ENCODE peak calls at places on chromosomes 1 and 21, in six cellular contexts. N, H, T, U, X and V are unnamed samples.

GRCh38 chr1:7420706-7421105 is 350.4 kb upstream of the VAMP3 start:
- DNase-seq in T (no peak), N (no peak), H (peak; percentile 4), U (no peak), X (no peak), V (no peak)

GRCh38 chr1:157136133-157136532 is 2.1 kb downstream of the ETV3 start:
- DNase-seq in U (no peak), X (peak; percentile 53), N (no peak), H (no peak), T (no peak), V (no peak)

GRCh38 chr21:19565587-19565986 is 1162.0 kb upstream of the TMPRSS15 start:
- DNase-seq in H (no peak), U (no peak), X (no peak), T (no peak), N (no peak), V (no peak)

GRCh38 chr1:206686486-206687249 is 2.0 kb downstream of the MAPKAPK2 start:
- DNase-seq in X (no peak), N (no peak), T (no peak), H (no peak), U (no peak), V (no peak)

GRCh38 chr1:23417570-23417969 is 7.0 kb downstream of the TCEA3 start:
- DNase-seq in U (no peak), H (no peak), N (peak; percentile 87), X (peak; percentile 51), T (no peak), V (no peak)

GRCh38 chr1:29237906-29238600 is 1.7 kb downstream of the PTPRU start:
- DNase-seq in N (peak; percentile 62), H (peak; percentile 64), T (peak; percentile 86), X (peak; percentile 22), U (peak; percentile 43), V (no peak)

GRCh38 chr1:230127105-230128054 is 60.3 kb downstream of the GALNT2 start:
- DNase-seq in N (no peak), X (no peak), H (no peak), T (no peak), U (no peak), V (no peak)

GRCh38 chr1:208154679-208155078 is 89.5 kb downstream of the PLXNA2 start:
- DNase-seq in X (no peak), N (peak; percentile 71), U (peak; percentile 45), T (no peak), H (no peak), V (no peak)

GRCh38 chr1:70220015-70220414 is 1.2 kb upstream of the SRSF11 start:
- DNase-seq in U (no peak), H (no peak), N (no peak), T (no peak), X (peak; percentile 4), V (no peak)

GRCh38 chr21:36916718-36917117 is 49.8 kb downstream of the HLCS start:
- DNase-seq in T (no peak), H (no peak), N (no peak), U (no peak), X (no peak), V (no peak)

GRCh38 chr1:230867903-230868735 is at the start of gene C1orf198:
- DNase-seq in H (peak; percentile 70), T (peak; percentile 90), X (peak; percentile 68), N (peak; percentile 81), U (no peak), V (peak; percentile 71)

GRCh38 chr1:214862421-214862820 is 220.1 kb upstream of the KCNK2 start:
- DNase-seq in U (peak; percentile 56), H (no peak), T (no peak), X (no peak), N (no peak), V (no peak)

GRCh38 chr1:64173300-64173940 is 30.0 kb upstream of the UBE2U start:
- DNase-seq in X (no peak), H (no peak), N (peak; percentile 65), U (peak; percentile 22), T (no peak), V (no peak)

GRCh38 chr1:84166797-84167196 is 22.7 kb downstream of the PRKACB start:
- DNase-seq in X (no peak), T (no peak), U (no peak), N (no peak), H (no peak), V (no peak)

GRCh38 chr1:94481473-94481933 is 60.1 kb downstream of the F3 start:
- DNase-seq in N (peak; percentile 72), X (peak; percentile 39), H (peak; percentile 43), U (peak; percentile 64), T (peak; percentile 71), V (peak; percentile 14)

GRCh38 chr1:75265792-75266191 is 131.6 kb downstream of the LHX8 start:
- DNase-seq in N (no peak), X (peak; percentile 28), H (no peak), U (peak; percentile 34), T (peak; percentile 41), V (no peak)

GRCh38 chr1:184973308-184974085 is 811 bp downstream of the NIBAN1 start:
- DNase-seq in H (peak; percentile 23), U (peak; percentile 64), X (peak; percentile 56), N (peak; percentile 49), T (peak; percentile 74), V (peak; percentile 26)

GRCh38 chr1:151811181-151811580 is 6.0 kb upstream of the LINGO4 start:
- DNase-seq in H (no peak), N (no peak), U (no peak), T (no peak), X (no peak), V (no peak)

GRCh38 chr21:38136201-38136600 is 120.6 kb upstream of the KCNJ15 start:
- DNase-seq in H (no peak), U (peak; percentile 33), T (no peak), X (no peak), N (no peak), V (no peak)

GRCh38 chr1:41540886-41541591 is 56.6 kb upstream of the EDN2 start:
- DNase-seq in H (no peak), N (peak; percentile 4), T (no peak), X (no peak), U (peak; percentile 61), V (no peak)

GRCh38 chr1:173048629-173049326 is 2.0 kb downstream of the TNFSF18 start:
- DNase-seq in T (no peak), X (no peak), N (no peak), H (no peak), U (peak; percentile 55), V (no peak)

GRCh38 chr1:230825061-230825803 is 43.1 kb downstream of the C1orf198 start:
- DNase-seq in U (peak; percentile 67), N (peak; percentile 68), T (no peak), H (no peak), X (no peak), V (no peak)

GRCh38 chr1:156815307-156815826 is 1.3 kb downstream of the SH2D2A start:
- DNase-seq in N (peak; percentile 49), U (peak; percentile 70), X (no peak), H (peak; percentile 67), T (peak; percentile 74), V (no peak)

GRCh38 chr21:46649356-46649755 is 13.9 kb downstream of the PRMT2 start:
- DNase-seq in N (no peak), X (no peak), U (no peak), T (no peak), H (no peak), V (no peak)

GRCh38 chr1:37020653-37021277 is 13.6 kb downstream of the GRIK3 start:
- DNase-seq in N (no peak), U (no peak), H (no peak), T (peak; percentile 55), X (peak; percentile 71), V (no peak)

GRCh38 chr1:54052934-54053744 is at the start of the genes TCEANC2 and TMEM59:
- DNase-seq in U (peak; percentile 99), T (peak; percentile 98), N (peak; percentile 97), H (peak; percentile 96), X (peak; percentile 99), V (peak; percentile 88)

GRCh38 chr1:210857724-210858123 is 276.2 kb downstream of the KCNH1 start:
- DNase-seq in H (no peak), N (no peak), T (no peak), U (peak; percentile 27), X (no peak), V (no peak)

GRCh38 chr1:8970870-8971337 is 25.2 kb downstream of the CA6 start:
- DNase-seq in H (no peak), X (peak; percentile 51), U (no peak), T (no peak), N (no peak), V (peak; percentile 54)

GRCh38 chr1:229508823-229509337 is 739 bp upstream of the NUP133 start:
- DNase-seq in X (no peak), H (no peak), U (no peak), T (no peak), N (no peak), V (no peak)

GRCh38 chr21:16863541-16863940 is 649.3 kb upstream of the CXADR start:
- DNase-seq in T (no peak), H (no peak), X (no peak), N (no peak), U (no peak), V (no peak)

GRCh38 chr1:158999301-159000069 is 10.2 kb upstream of the IFI16 start:
- DNase-seq in X (no peak), T (peak; percentile 84), U (peak; percentile 94), N (peak; percentile 42), H (peak; percentile 93), V (no peak)

GRCh38 chr1:221239911-221240310 is 360.7 kb downstream of the HLX start:
- DNase-seq in X (no peak), N (no peak), T (no peak), H (no peak), U (no peak), V (no peak)

GRCh38 chr1:54970901-54971300 is 9.5 kb upstream of the TMEM61 start:
- DNase-seq in N (no peak), T (no peak), X (no peak), H (no peak), U (no peak), V (no peak)

GRCh38 chr1:47818682-47819502 is 178.3 kb downstream of the TRABD2B start:
- DNase-seq in X (no peak), N (no peak), U (peak; percentile 3), T (no peak), H (no peak), V (no peak)

GRCh38 chr1:197798492-197798891 is 23.2 kb upstream of the DENND1B start:
- DNase-seq in T (no peak), H (no peak), U (no peak), X (no peak), N (no peak), V (no peak)

GRCh38 chr1:162627662-162628296 is 4.5 kb upstream of the DDR2 start:
- DNase-seq in N (no peak), H (no peak), T (no peak), X (peak; percentile 60), U (peak; percentile 23), V (no peak)

GRCh38 chr1:78070758-78071157 is 25.0 kb downstream of the GIPC2 start:
- DNase-seq in T (no peak), U (peak; percentile 93), N (no peak), X (no peak), H (no peak), V (no peak)